ENCODE peak calls at places on chromosomes 7 and 10, in six cellular contexts. J is GM23338, N is SK-N-SH, E is transverse colon, F is suprapubic skin, I is GM12878. G is an unnamed sample.

GRCh38 chr7:19519443-19519977 is 189.3 kb downstream of the POLR1F start:
- DNase-seq in J (no peak), N (no peak), E (no peak), F (no peak), I (no peak), G (no peak)

GRCh38 chr10:8428654-8429053 is 374.2 kb downstream of the GATA3 start:
- DNase-seq in J (peak; percentile 59), N (no peak), E (no peak), F (no peak), I (no peak), G (no peak)

GRCh38 chr7:116565981-116566380 is 41.1 kb downstream of the CAV1 start:
- DNase-seq in J (no peak), N (no peak), E (no peak), F (no peak), I (no peak), G (no peak)

GRCh38 chr10:784759-785538 is 95.5 kb upstream of the DIP2C start:
- DNase-seq in J (peak; percentile 64), N (peak; percentile 87), E (peak; percentile 45), F (peak; percentile 83), I (no peak), G (no peak)

GRCh38 chr10:80477813-80478212 is 23.7 kb downstream of the TSPAN14 start:
- DNase-seq in J (no peak), N (no peak), E (no peak), F (no peak), I (no peak), G (no peak)

GRCh38 chr10:7592627-7593026 is 74.1 kb downstream of the ITIH5 start:
- DNase-seq in J (no peak), N (no peak), E (no peak), F (no peak), I (no peak), G (no peak)

GRCh38 chr10:42992957-42993390 is 83.9 kb upstream of the RET start:
- DNase-seq in J (no peak), N (peak; percentile 16), E (no peak), F (peak; percentile 69), I (no peak), G (no peak)

GRCh38 chr7:117951285-117951684 is 78.0 kb upstream of the CTTNBP2 start:
- DNase-seq in J (no peak), N (no peak), E (no peak), F (no peak), I (no peak), G (no peak)

GRCh38 chr10:90175161-90175681 is 473.8 kb downstream of the KIF20B start:
- DNase-seq in J (no peak), N (no peak), E (no peak), F (no peak), I (no peak), G (no peak)
- TF ChIP-seq POLR2AphosphoS5 in J (no peak), N (no peak), E (no peak), F (no peak), I (no peak), G (no peak)

GRCh38 chr10:129494176-129494575 is 27.1 kb downstream of the MGMT start:
- DNase-seq in J (no peak), N (no peak), E (no peak), F (no peak), I (no peak), G (no peak)

GRCh38 chr10:129498680-129499079 is 31.6 kb downstream of the MGMT start:
- DNase-seq in J (no peak), N (no peak), E (no peak), F (no peak), I (no peak), G (no peak)

GRCh38 chr10:129494740-129495139 is 27.7 kb downstream of the MGMT start:
- DNase-seq in J (peak; percentile 47), N (no peak), E (no peak), F (no peak), I (no peak), G (no peak)

GRCh38 chr10:129496995-129497394 is 30.0 kb downstream of the MGMT start:
- DNase-seq in J (no peak), N (peak; percentile 75), E (no peak), F (no peak), I (no peak), G (no peak)

DNA sequence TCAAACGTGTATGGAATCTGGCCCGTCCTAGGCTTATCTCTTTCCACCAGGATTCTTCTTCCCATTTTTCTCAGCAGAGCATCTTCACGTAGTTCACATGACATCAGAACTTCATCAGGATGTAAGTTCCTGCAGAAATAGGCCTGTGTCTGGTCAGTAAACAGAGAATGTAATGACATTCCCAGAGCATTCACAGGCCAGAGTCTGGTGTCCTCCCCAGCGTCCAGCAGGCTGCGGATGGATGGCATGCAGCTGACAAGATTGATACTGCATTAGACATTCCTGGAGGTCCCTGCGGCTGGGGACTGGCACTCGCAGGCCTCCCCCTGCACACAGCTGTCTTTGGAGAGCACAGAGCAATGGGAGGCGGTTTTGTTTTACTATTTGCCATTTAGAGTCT is 28.7 kb downstream of the MGMT start:
- DNase-seq in J (no peak), N (peak; percentile 70), E (no peak), F (no peak), I (no peak), G (no peak)
- H3K27ac ChIP-seq in J (no peak overlapping the region), N (no peak overlapping the region), E (no peak overlapping the region), F (no peak overlapping the region), I (no peak overlapping the region), G (no peak overlapping the region)

DNA sequence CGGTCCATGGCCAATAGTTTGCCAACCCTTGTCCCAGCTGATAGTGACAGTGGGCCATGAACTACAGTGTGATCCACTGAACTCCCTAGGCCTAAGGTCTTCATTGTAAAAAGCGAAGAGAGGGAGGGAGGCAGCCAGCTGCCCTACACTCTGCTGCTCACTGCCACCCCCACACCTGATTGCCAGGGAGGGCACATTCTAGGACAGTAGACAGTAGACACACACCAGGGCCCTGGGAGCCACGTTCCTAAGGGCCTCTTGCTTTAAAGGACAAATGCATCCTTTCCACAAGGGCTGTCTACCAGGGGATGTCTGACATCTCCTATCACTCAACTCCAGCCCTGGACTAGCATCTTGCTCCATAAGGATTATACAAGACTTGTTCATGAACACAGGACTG is 122.2 kb downstream of the DLG5 start:
- DNase-seq in J (no peak), N (no peak), E (no peak), F (no peak), I (no peak), G (no peak)
- H3K4me1 ChIP-seq in J (peaks cover 28% of the 10 kb centered on the region), N (no peaks in the 10 kb centered on the region), E (no peaks in the 10 kb centered on the region), F (no peaks in the 10 kb centered on the region), I (peaks cover 4% of the 10 kb centered on the region), G (no peaks in the 10 kb centered on the region)

GRCh38 chr7:50792342-50793114 is 9.8 kb upstream of the GRB10 start:
- DNase-seq in J (peak; percentile 67), N (peak; percentile 58), E (peak; percentile 18), F (no peak), I (no peak), G (no peak)
- TF ChIP-seq POLR2AphosphoS5 in J (peak; percentile 18), N (no peak), E (no peak), F (no peak), I (no peak), G (no peak)

GRCh38 chr10:4633186-4633585 is 192.8 kb upstream of the AKR1E2 start:
- DNase-seq in J (no peak), N (no peak), E (no peak), F (no peak), I (no peak), G (no peak)
- H3K27ac ChIP-seq in J (no peak overlapping the region), N (no peak overlapping the region), E (no peak overlapping the region), F (no peak overlapping the region), I (no peak overlapping the region), G (no peak overlapping the region)

GRCh38 chr10:125033146-125033924 is 91.4 kb downstream of the ZRANB1 start:
- DNase-seq in J (no peak), N (no peak), E (no peak), F (no peak), I (no peak), G (no peak)

GRCh38 chr10:125037145-125037544 is 95.2 kb downstream of the ZRANB1 start:
- DNase-seq in J (peak; percentile 50), N (no peak), E (peak; percentile 46), F (no peak), I (no peak), G (no peak)

GRCh38 chr10:125034671-125035070 is 92.7 kb downstream of the ZRANB1 start:
- DNase-seq in J (no peak), N (no peak), E (no peak), F (no peak), I (no peak), G (no peak)

GRCh38 chr10:125035588-125036298 is 93.8 kb downstream of the ZRANB1 start:
- DNase-seq in J (no peak), N (peak; percentile 69), E (no peak), F (no peak), I (no peak), G (no peak)

GRCh38 chr10:125035136-125035535 is 93.2 kb downstream of the ZRANB1 start:
- DNase-seq in J (peak; percentile 57), N (no peak), E (no peak), F (no peak), I (no peak), G (no peak)
- H3K4me1 ChIP-seq in J (peaks cover 70% of the 10 kb centered on the region), N (peaks cover 48% of the 10 kb centered on the region), E (peaks cover 49% of the 10 kb centered on the region), F (peaks cover 19% of the 10 kb centered on the region), I (no peaks in the 10 kb centered on the region), G (peaks cover 42% of the 10 kb centered on the region)